ENCODE peak calls at places on chromosomes 16 and 17, in six cellular contexts. I is NCI-H748 treated with DMSO at 0.1 percent for 48 hours; L is uterus; C is stimulated activated CD4-positive, alpha-beta T cell treated with anti-CD3 and anti-CD28 coated beads, TNF-alpha, amount 100 ng/mL, for 24 hours; Z is GM12891; E is left colon. K is an unnamed sample.

GRCh38 chr17:21194688-21195087 is 19.3 kb downstream of the TMEM11 start:
- DNase-seq in E (no peak), C (no peak), Z (no peak), L (peak), I (no peak), K (no peak)

GRCh38 chr17:57548421-57549385 is 196.4 kb downstream of the CCDC182 start:
- DNase-seq in Z (no peak), C (no peak), L (peak), I (no peak), E (no peak), K (no peak)

GRCh38 chr16:63461248-63461841 is 1425.1 kb upstream of the CDH8 start:
- DNase-seq in Z (no peak), E (no peak), C (no peak), I (peak), L (no peak), K (peak)

GRCh38 chr16:69799601-69800000 is 37.5 kb downstream of the WWP2 start:
- DNase-seq in Z (no peak), C (no peak), L (no peak), I (no peak), E (no peak), K (no peak)

GRCh38 chr16:67964477-67965131 is 3.8 kb downstream of the SLC12A4 start:
- DNase-seq in E (no peak), L (no peak), Z (no peak), C (no peak), I (no peak), K (no peak)

GRCh38 chr16:82924075-82924854 is 297.5 kb downstream of the CDH13 start:
- DNase-seq in C (no peak), I (no peak), Z (no peak), E (no peak), L (no peak), K (peak)

GRCh38 chr17:31517524-31517923 is 126.0 kb downstream of the RAB11FIP4 start:
- DNase-seq in L (no peak), E (no peak), C (no peak), Z (no peak), I (no peak), K (no peak)

GRCh38 chr16:16915771-16916170 is 536.8 kb downstream of the NPIPA7 start:
- DNase-seq in C (no peak), L (no peak), I (no peak), Z (no peak), E (no peak), K (no peak)

GRCh38 chr17:64240741-64241347 is 22.2 kb downstream of the TEX2 start:
- DNase-seq in E (peak), C (no peak), L (peak), I (no peak), Z (no peak), K (no peak)

GRCh38 chr16:3058173-3059030 is 7.0 kb upstream of the IL32 start:
- DNase-seq in I (no peak), C (no peak), E (peak), Z (no peak), L (no peak), K (no peak)

GRCh38 chr17:32488177-32488542 is 1.4 kb downstream of the CDK5R1 start:
- DNase-seq in E (no peak), C (no peak), I (peak), Z (no peak), L (no peak), K (no peak)

GRCh38 chr16:69924777-69925191 is 26.4 kb upstream of the CLEC18A start:
- DNase-seq in E (no peak), L (peak), Z (no peak), C (no peak), I (no peak), K (no peak)

GRCh38 chr16:3490911-3491629 is 4.2 kb downstream of the C16orf90 start:
- DNase-seq in L (no peak), E (no peak), C (no peak), I (no peak), Z (no peak), K (peak)

GRCh38 chr17:32266389-32267269 is 997 bp downstream of the RHBDL3 start:
- DNase-seq in L (no peak), Z (no peak), C (no peak), E (no peak), I (peak), K (no peak)

GRCh38 chr17:15954222-15954621 is 9.3 kb downstream of the ADORA2B start:
- DNase-seq in E (no peak), C (no peak), L (no peak), I (no peak), Z (no peak), K (no peak)

GRCh38 chr16:49997721-49998251 is 27.2 kb upstream of the CNEP1R1 start:
- DNase-seq in E (no peak), L (no peak), I (no peak), Z (no peak), C (no peak), K (no peak)

GRCh38 chr17:66526827-66527226 is 224.4 kb downstream of the PRKCA start:
- DNase-seq in I (no peak), L (no peak), E (no peak), Z (no peak), C (no peak), K (no peak)

GRCh38 chr16:55809851-55810250 is 23.0 kb downstream of the CES1 start:
- DNase-seq in C (no peak), E (no peak), L (no peak), I (no peak), Z (no peak), K (no peak)

GRCh38 chr16:87129771-87130170 is 187.4 kb downstream of the C16orf95 start:
- DNase-seq in C (no peak), E (no peak), L (no peak), I (no peak), Z (no peak), K (no peak)

GRCh38 chr17:29645516-29646051 is 22.9 kb upstream of the CORO6 start:
- DNase-seq in I (no peak), C (no peak), Z (no peak), E (peak), L (peak), K (no peak)

GRCh38 chr17:56947741-56948140 is 13.1 kb downstream of the COIL start:
- DNase-seq in E (no peak), C (no peak), L (no peak), Z (no peak), I (no peak), K (no peak)

GRCh38 chr17:6279659-6280058 is 155.3 kb downstream of the AIPL1 start:
- DNase-seq in I (peak), L (no peak), E (peak), Z (no peak), C (no peak), K (peak)

GRCh38 chr17:37168731-37169353 is 206.9 kb upstream of the C17orf78 start:
- DNase-seq in E (no peak), L (no peak), C (no peak), Z (no peak), I (peak), K (no peak)

GRCh38 chr16:12672986-12673385 is 130.7 kb downstream of the CPPED1 start:
- DNase-seq in C (no peak), E (no peak), L (no peak), I (no peak), Z (no peak), K (no peak)

GRCh38 chr17:49997773-49998703 is 3.0 kb upstream of the DLX3 start:
- DNase-seq in L (peak), E (peak), I (peak), Z (peak), C (peak), K (peak)

GRCh38 chr17:81865733-81866439 is 5.3 kb downstream of the ARHGDIA start:
- DNase-seq in L (peak), C (no peak), I (no peak), Z (no peak), E (peak), K (no peak)

GRCh38 chr17:44914698-44915271 is 515 bp downstream of the GFAP start:
- DNase-seq in E (peak), L (no peak), C (no peak), Z (no peak), I (no peak), K (no peak)

GRCh38 chr17:14061666-14062560 is 7.4 kb upstream of the COX10 start:
- DNase-seq in E (no peak), Z (no peak), C (no peak), I (no peak), L (no peak), K (no peak)

GRCh38 chr16:24255446-24256352 is at the start of gene CACNG3:
- DNase-seq in L (no peak), Z (peak), I (no peak), E (peak), C (peak), K (no peak)

GRCh38 chr17:80647746-80648145 is 103.1 kb downstream of the RPTOR start:
- DNase-seq in L (no peak), C (no peak), Z (no peak), E (no peak), I (peak), K (no peak)

GRCh38 chr17:74873874-74874614 is 1.2 kb upstream of the FDXR start:
- DNase-seq in L (no peak), Z (no peak), E (no peak), C (no peak), I (no peak), K (peak)

GRCh38 chr16:29697391-29697790 is 18.4 kb downstream of the QPRT start:
- DNase-seq in C (no peak), L (no peak), I (no peak), Z (no peak), E (no peak), K (no peak)

GRCh38 chr17:57486978-57487377 is 230.7 kb downstream of the MSI2 start:
- DNase-seq in I (no peak), E (no peak), L (no peak), Z (no peak), C (no peak), K (no peak)

GRCh38 chr17:39841202-39841601 is 22.9 kb downstream of the IKZF3 start:
- DNase-seq in C (no peak), L (no peak), I (no peak), Z (no peak), E (no peak), K (no peak)

GRCh38 chr16:17828012-17828411 is 357.3 kb upstream of the XYLT1 start:
- DNase-seq in C (no peak), L (no peak), E (no peak), I (no peak), Z (no peak), K (no peak)

GRCh38 chr16:51402239-51402638 is 251.2 kb upstream of the SALL1 start:
- DNase-seq in C (no peak), Z (no peak), I (no peak), L (no peak), E (no peak), K (no peak)

GRCh38 chr16:8634991-8635736 is 13.7 kb downstream of the METTL22 start:
- DNase-seq in I (no peak), E (no peak), Z (no peak), C (no peak), L (no peak), K (no peak)

GRCh38 chr16:79734721-79735120 is 134.2 kb upstream of the MAF start:
- DNase-seq in L (no peak), E (no peak), I (no peak), Z (no peak), C (no peak), K (no peak)

K was measured in NCI-H774.